ENCODE peak calls at places on chromosomes 1 and 21, in ten cellular contexts. One of them, this sample, is unnamed.
A peak's percentile ranks its signal among the peaks of the same experiment; 100 is the strongest.

GRCh38 chr1:51574796-51575195 is 42.1 kb upstream of the OSBPL9 start:
- DNase-seq in NCI-H1694: no peak
- DNase-seq in GM23338: no peak
- DNase-seq in stimulated activated CD4-positive, alpha-beta T cell treated with anti-CD3 and anti-CD28 coated beads, Interleukin-1b, Interleukin-23, amount 100 ng/mL, for 4 hours: no peak
- DNase-seq in naive thymus-derived CD8-positive, alpha-beta T cell: no peak
- DNase-seq in osteocyte: no peak
- DNase-seq in activated T-cell treated with anti-CD3 and anti-CD28 coated beads, Interleukin-2, amount 50 U/mL, for 24 hours: no peak
- DNase-seq in foreskin fibroblast: no peak
- DNase-seq in HT-29: no peak
- DNase-seq in choroid plexus epithelial cell: no peak
- DNase-seq in this sample: no peak

GRCh38 chr1:200317236-200317635 is 92.6 kb downstream of the ZNF281 start:
- DNase-seq in foreskin fibroblast: peak; percentile 52
- DNase-seq in choroid plexus epithelial cell: peak; percentile 23
- DNase-seq in osteocyte: no peak
- DNase-seq in GM23338: no peak
- DNase-seq in stimulated activated CD4-positive, alpha-beta T cell treated with anti-CD3 and anti-CD28 coated beads, Interleukin-1b, Interleukin-23, amount 100 ng/mL, for 4 hours: no peak
- DNase-seq in activated T-cell treated with anti-CD3 and anti-CD28 coated beads, Interleukin-2, amount 50 U/mL, for 24 hours: no peak
- DNase-seq in naive thymus-derived CD8-positive, alpha-beta T cell: no peak
- DNase-seq in NCI-H1694: no peak
- DNase-seq in HT-29: no peak
- DNase-seq in this sample: no peak

GRCh38 chr21:32112194-32112593 is 166.7 kb downstream of the MIS18A start:
- DNase-seq in HT-29: no peak
- DNase-seq in stimulated activated CD4-positive, alpha-beta T cell treated with anti-CD3 and anti-CD28 coated beads, Interleukin-1b, Interleukin-23, amount 100 ng/mL, for 4 hours: no peak
- DNase-seq in choroid plexus epithelial cell: no peak
- DNase-seq in NCI-H1694: no peak
- DNase-seq in GM23338: no peak
- DNase-seq in activated T-cell treated with anti-CD3 and anti-CD28 coated beads, Interleukin-2, amount 50 U/mL, for 24 hours: no peak
- DNase-seq in naive thymus-derived CD8-positive, alpha-beta T cell: no peak
- DNase-seq in foreskin fibroblast: no peak
- DNase-seq in osteocyte: no peak
- DNase-seq in this sample: no peak

GRCh38 chr21:21084179-21084578 is 86.0 kb downstream of the NCAM2 start:
- DNase-seq in choroid plexus epithelial cell: peak; percentile 80
- DNase-seq in GM23338: no peak
- DNase-seq in stimulated activated CD4-positive, alpha-beta T cell treated with anti-CD3 and anti-CD28 coated beads, Interleukin-1b, Interleukin-23, amount 100 ng/mL, for 4 hours: no peak
- DNase-seq in foreskin fibroblast: no peak
- DNase-seq in HT-29: no peak
- DNase-seq in osteocyte: no peak
- DNase-seq in activated T-cell treated with anti-CD3 and anti-CD28 coated beads, Interleukin-2, amount 50 U/mL, for 24 hours: no peak
- DNase-seq in NCI-H1694: no peak
- DNase-seq in naive thymus-derived CD8-positive, alpha-beta T cell: no peak
- DNase-seq in this sample: no peak

GRCh38 chr1:9753121-9753531 is 70.6 kb downstream of the CLSTN1 start:
- DNase-seq in NCI-H1694: peak; percentile 29
- DNase-seq in GM23338: no peak
- DNase-seq in osteocyte: no peak
- DNase-seq in stimulated activated CD4-positive, alpha-beta T cell treated with anti-CD3 and anti-CD28 coated beads, Interleukin-1b, Interleukin-23, amount 100 ng/mL, for 4 hours: no peak
- DNase-seq in HT-29: no peak
- DNase-seq in choroid plexus epithelial cell: peak; percentile 91
- DNase-seq in naive thymus-derived CD8-positive, alpha-beta T cell: no peak
- DNase-seq in foreskin fibroblast: peak; percentile 68
- DNase-seq in activated T-cell treated with anti-CD3 and anti-CD28 coated beads, Interleukin-2, amount 50 U/mL, for 24 hours: no peak
- DNase-seq in this sample: no peak

GRCh38 chr1:153587314-153587713 is 21.7 kb upstream of the S100A2 start:
- DNase-seq in GM23338: no peak
- DNase-seq in osteocyte: no peak
- DNase-seq in stimulated activated CD4-positive, alpha-beta T cell treated with anti-CD3 and anti-CD28 coated beads, Interleukin-1b, Interleukin-23, amount 100 ng/mL, for 4 hours: no peak
- DNase-seq in activated T-cell treated with anti-CD3 and anti-CD28 coated beads, Interleukin-2, amount 50 U/mL, for 24 hours: no peak
- DNase-seq in choroid plexus epithelial cell: no peak
- DNase-seq in naive thymus-derived CD8-positive, alpha-beta T cell: no peak
- DNase-seq in HT-29: no peak
- DNase-seq in NCI-H1694: no peak
- DNase-seq in foreskin fibroblast: no peak
- DNase-seq in this sample: no peak

GRCh38 chr21:34965200-34966174 is 83.6 kb downstream of the RUNX1 start:
- DNase-seq in stimulated activated CD4-positive, alpha-beta T cell treated with anti-CD3 and anti-CD28 coated beads, Interleukin-1b, Interleukin-23, amount 100 ng/mL, for 4 hours: no peak
- DNase-seq in HT-29: no peak
- DNase-seq in activated T-cell treated with anti-CD3 and anti-CD28 coated beads, Interleukin-2, amount 50 U/mL, for 24 hours: no peak
- DNase-seq in NCI-H1694: no peak
- DNase-seq in naive thymus-derived CD8-positive, alpha-beta T cell: no peak
- DNase-seq in choroid plexus epithelial cell: peak; percentile 42
- DNase-seq in GM23338: no peak
- DNase-seq in osteocyte: no peak
- DNase-seq in foreskin fibroblast: peak; percentile 75
- DNase-seq in this sample: no peak

GRCh38 chr1:58782308-58783089 is 1.3 kb downstream of the JUN start:
- DNase-seq in naive thymus-derived CD8-positive, alpha-beta T cell: peak; percentile 65
- DNase-seq in osteocyte: peak; percentile 86
- DNase-seq in activated T-cell treated with anti-CD3 and anti-CD28 coated beads, Interleukin-2, amount 50 U/mL, for 24 hours: peak; percentile 78
- DNase-seq in choroid plexus epithelial cell: peak; percentile 58
- DNase-seq in NCI-H1694: peak; percentile 47
- DNase-seq in HT-29: peak; percentile 45
- DNase-seq in foreskin fibroblast: no peak
- DNase-seq in stimulated activated CD4-positive, alpha-beta T cell treated with anti-CD3 and anti-CD28 coated beads, Interleukin-1b, Interleukin-23, amount 100 ng/mL, for 4 hours: peak; percentile 39
- DNase-seq in GM23338: peak; percentile 64
- DNase-seq in this sample: peak; percentile 67

GRCh38 chr1:200180821-200181220 is 153.3 kb downstream of the NR5A2 start:
- DNase-seq in choroid plexus epithelial cell: peak; percentile 17
- DNase-seq in HT-29: no peak
- DNase-seq in stimulated activated CD4-positive, alpha-beta T cell treated with anti-CD3 and anti-CD28 coated beads, Interleukin-1b, Interleukin-23, amount 100 ng/mL, for 4 hours: no peak
- DNase-seq in osteocyte: no peak
- DNase-seq in foreskin fibroblast: peak; percentile 83
- DNase-seq in NCI-H1694: no peak
- DNase-seq in activated T-cell treated with anti-CD3 and anti-CD28 coated beads, Interleukin-2, amount 50 U/mL, for 24 hours: no peak
- DNase-seq in GM23338: no peak
- DNase-seq in naive thymus-derived CD8-positive, alpha-beta T cell: no peak
- DNase-seq in this sample: no peak

GRCh38 chr1:39144943-39145650 is 59.4 kb upstream of the MACF1 start:
- DNase-seq in activated T-cell treated with anti-CD3 and anti-CD28 coated beads, Interleukin-2, amount 50 U/mL, for 24 hours: no peak
- DNase-seq in HT-29: no peak
- DNase-seq in osteocyte: no peak
- DNase-seq in GM23338: no peak
- DNase-seq in naive thymus-derived CD8-positive, alpha-beta T cell: no peak
- DNase-seq in NCI-H1694: no peak
- DNase-seq in stimulated activated CD4-positive, alpha-beta T cell treated with anti-CD3 and anti-CD28 coated beads, Interleukin-1b, Interleukin-23, amount 100 ng/mL, for 4 hours: no peak
- DNase-seq in foreskin fibroblast: no peak
- DNase-seq in choroid plexus epithelial cell: no peak
- DNase-seq in this sample: no peak

GRCh38 chr21:34670220-34670961 is 1.6 kb downstream of the CLIC6 start:
- DNase-seq in naive thymus-derived CD8-positive, alpha-beta T cell: no peak
- DNase-seq in foreskin fibroblast: no peak
- DNase-seq in GM23338: peak; percentile 70
- DNase-seq in activated T-cell treated with anti-CD3 and anti-CD28 coated beads, Interleukin-2, amount 50 U/mL, for 24 hours: peak; percentile 38
- DNase-seq in NCI-H1694: no peak
- DNase-seq in osteocyte: peak; percentile 83
- DNase-seq in HT-29: no peak
- DNase-seq in stimulated activated CD4-positive, alpha-beta T cell treated with anti-CD3 and anti-CD28 coated beads, Interleukin-1b, Interleukin-23, amount 100 ng/mL, for 4 hours: no peak
- DNase-seq in choroid plexus epithelial cell: no peak
- DNase-seq in this sample: no peak

GRCh38 chr1:224707849-224708725 is 92.0 kb downstream of the CNIH3 start:
- DNase-seq in NCI-H1694: no peak
- DNase-seq in foreskin fibroblast: peak; percentile 83
- DNase-seq in activated T-cell treated with anti-CD3 and anti-CD28 coated beads, Interleukin-2, amount 50 U/mL, for 24 hours: no peak
- DNase-seq in GM23338: no peak
- DNase-seq in naive thymus-derived CD8-positive, alpha-beta T cell: no peak
- DNase-seq in HT-29: no peak
- DNase-seq in choroid plexus epithelial cell: peak; percentile 49
- DNase-seq in stimulated activated CD4-positive, alpha-beta T cell treated with anti-CD3 and anti-CD28 coated beads, Interleukin-1b, Interleukin-23, amount 100 ng/mL, for 4 hours: no peak
- DNase-seq in osteocyte: no peak
- DNase-seq in this sample: no peak

GRCh38 chr1:30929135-30929889 is 20.8 kb upstream of the SDC3 start:
- DNase-seq in activated T-cell treated with anti-CD3 and anti-CD28 coated beads, Interleukin-2, amount 50 U/mL, for 24 hours: peak; percentile 58
- DNase-seq in HT-29: peak; percentile 57
- DNase-seq in stimulated activated CD4-positive, alpha-beta T cell treated with anti-CD3 and anti-CD28 coated beads, Interleukin-1b, Interleukin-23, amount 100 ng/mL, for 4 hours: peak; percentile 46
- DNase-seq in naive thymus-derived CD8-positive, alpha-beta T cell: peak; percentile 46
- DNase-seq in foreskin fibroblast: peak; percentile 33
- DNase-seq in osteocyte: no peak
- DNase-seq in choroid plexus epithelial cell: peak; percentile 58
- DNase-seq in GM23338: peak; percentile 83
- DNase-seq in NCI-H1694: peak; percentile 28
- DNase-seq in this sample: peak; percentile 4

GRCh38 chr1:27144920-27145661 is 9.8 kb downstream of the SLC9A1 start:
- DNase-seq in HT-29: no peak
- DNase-seq in naive thymus-derived CD8-positive, alpha-beta T cell: no peak
- DNase-seq in osteocyte: no peak
- DNase-seq in foreskin fibroblast: peak; percentile 50
- DNase-seq in stimulated activated CD4-positive, alpha-beta T cell treated with anti-CD3 and anti-CD28 coated beads, Interleukin-1b, Interleukin-23, amount 100 ng/mL, for 4 hours: no peak
- DNase-seq in choroid plexus epithelial cell: peak; percentile 76
- DNase-seq in GM23338: peak; percentile 50
- DNase-seq in activated T-cell treated with anti-CD3 and anti-CD28 coated beads, Interleukin-2, amount 50 U/mL, for 24 hours: no peak
- DNase-seq in NCI-H1694: no peak
- DNase-seq in this sample: no peak

GRCh38 chr1:97903626-97904025 is 17.2 kb downstream of the DPYD start:
- DNase-seq in stimulated activated CD4-positive, alpha-beta T cell treated with anti-CD3 and anti-CD28 coated beads, Interleukin-1b, Interleukin-23, amount 100 ng/mL, for 4 hours: no peak
- DNase-seq in osteocyte: no peak
- DNase-seq in activated T-cell treated with anti-CD3 and anti-CD28 coated beads, Interleukin-2, amount 50 U/mL, for 24 hours: no peak
- DNase-seq in naive thymus-derived CD8-positive, alpha-beta T cell: no peak
- DNase-seq in foreskin fibroblast: peak; percentile 17
- DNase-seq in NCI-H1694: no peak
- DNase-seq in GM23338: no peak
- DNase-seq in HT-29: no peak
- DNase-seq in choroid plexus epithelial cell: peak; percentile 68
- DNase-seq in this sample: no peak

GRCh38 chr1:62989497-62989896 is 205.6 kb downstream of the ATG4C start:
- DNase-seq in osteocyte: no peak
- DNase-seq in HT-29: no peak
- DNase-seq in activated T-cell treated with anti-CD3 and anti-CD28 coated beads, Interleukin-2, amount 50 U/mL, for 24 hours: no peak
- DNase-seq in choroid plexus epithelial cell: peak; percentile 3
- DNase-seq in NCI-H1694: peak; percentile 16
- DNase-seq in GM23338: peak; percentile 62
- DNase-seq in naive thymus-derived CD8-positive, alpha-beta T cell: no peak
- DNase-seq in foreskin fibroblast: no peak
- DNase-seq in stimulated activated CD4-positive, alpha-beta T cell treated with anti-CD3 and anti-CD28 coated beads, Interleukin-1b, Interleukin-23, amount 100 ng/mL, for 4 hours: no peak
- DNase-seq in this sample: no peak

GRCh38 chr1:173330149-173330951 is 123.2 kb upstream of the TNFSF4 start:
- DNase-seq in GM23338: no peak
- DNase-seq in choroid plexus epithelial cell: peak; percentile 81
- DNase-seq in osteocyte: no peak
- DNase-seq in HT-29: no peak
- DNase-seq in foreskin fibroblast: peak; percentile 59
- DNase-seq in stimulated activated CD4-positive, alpha-beta T cell treated with anti-CD3 and anti-CD28 coated beads, Interleukin-1b, Interleukin-23, amount 100 ng/mL, for 4 hours: no peak
- DNase-seq in naive thymus-derived CD8-positive, alpha-beta T cell: no peak
- DNase-seq in NCI-H1694: no peak
- DNase-seq in activated T-cell treated with anti-CD3 and anti-CD28 coated beads, Interleukin-2, amount 50 U/mL, for 24 hours: no peak
- DNase-seq in this sample: no peak

GRCh38 chr1:38266197-38266520 is 219.6 kb upstream of the POU3F1 start:
- DNase-seq in foreskin fibroblast: no peak
- DNase-seq in osteocyte: no peak
- DNase-seq in GM23338: no peak
- DNase-seq in NCI-H1694: no peak
- DNase-seq in HT-29: peak; percentile 41
- DNase-seq in activated T-cell treated with anti-CD3 and anti-CD28 coated beads, Interleukin-2, amount 50 U/mL, for 24 hours: no peak
- DNase-seq in choroid plexus epithelial cell: no peak
- DNase-seq in naive thymus-derived CD8-positive, alpha-beta T cell: no peak
- DNase-seq in stimulated activated CD4-positive, alpha-beta T cell treated with anti-CD3 and anti-CD28 coated beads, Interleukin-1b, Interleukin-23, amount 100 ng/mL, for 4 hours: no peak
- DNase-seq in this sample: no peak

GRCh38 chr1:15578921-15579682 is 5.7 kb downstream of the AGMAT start:
- DNase-seq in stimulated activated CD4-positive, alpha-beta T cell treated with anti-CD3 and anti-CD28 coated beads, Interleukin-1b, Interleukin-23, amount 100 ng/mL, for 4 hours: peak; percentile 15
- DNase-seq in foreskin fibroblast: no peak
- DNase-seq in naive thymus-derived CD8-positive, alpha-beta T cell: peak; percentile 48
- DNase-seq in activated T-cell treated with anti-CD3 and anti-CD28 coated beads, Interleukin-2, amount 50 U/mL, for 24 hours: peak; percentile 50
- DNase-seq in GM23338: no peak
- DNase-seq in HT-29: no peak
- DNase-seq in choroid plexus epithelial cell: no peak
- DNase-seq in NCI-H1694: no peak
- DNase-seq in osteocyte: no peak
- DNase-seq in this sample: no peak

GRCh38 chr1:66764994-66765578 is 12.8 kb downstream of the DYNLT5 start:
- DNase-seq in NCI-H1694: peak; percentile 66
- DNase-seq in naive thymus-derived CD8-positive, alpha-beta T cell: peak; percentile 51
- DNase-seq in osteocyte: no peak
- DNase-seq in GM23338: peak; percentile 40
- DNase-seq in HT-29: peak; percentile 66
- DNase-seq in activated T-cell treated with anti-CD3 and anti-CD28 coated beads, Interleukin-2, amount 50 U/mL, for 24 hours: no peak
- DNase-seq in stimulated activated CD4-positive, alpha-beta T cell treated with anti-CD3 and anti-CD28 coated beads, Interleukin-1b, Interleukin-23, amount 100 ng/mL, for 4 hours: peak; percentile 56
- DNase-seq in foreskin fibroblast: peak; percentile 38
- DNase-seq in choroid plexus epithelial cell: peak; percentile 85
- DNase-seq in this sample: peak; percentile 10

GRCh38 chr1:203520315-203520714 is 26.4 kb downstream of the OPTC start:
- DNase-seq in osteocyte: no peak
- DNase-seq in foreskin fibroblast: peak; percentile 62
- DNase-seq in NCI-H1694: no peak
- DNase-seq in HT-29: no peak
- DNase-seq in GM23338: no peak
- DNase-seq in naive thymus-derived CD8-positive, alpha-beta T cell: no peak
- DNase-seq in choroid plexus epithelial cell: no peak
- DNase-seq in activated T-cell treated with anti-CD3 and anti-CD28 coated beads, Interleukin-2, amount 50 U/mL, for 24 hours: no peak
- DNase-seq in stimulated activated CD4-positive, alpha-beta T cell treated with anti-CD3 and anti-CD28 coated beads, Interleukin-1b, Interleukin-23, amount 100 ng/mL, for 4 hours: no peak
- DNase-seq in this sample: no peak

GRCh38 chr1:63713627-63714481 is 60.0 kb upstream of the ROR1 start:
- DNase-seq in foreskin fibroblast: peak; percentile 75
- DNase-seq in activated T-cell treated with anti-CD3 and anti-CD28 coated beads, Interleukin-2, amount 50 U/mL, for 24 hours: no peak
- DNase-seq in choroid plexus epithelial cell: peak; percentile 94
- DNase-seq in naive thymus-derived CD8-positive, alpha-beta T cell: no peak
- DNase-seq in HT-29: no peak
- DNase-seq in stimulated activated CD4-positive, alpha-beta T cell treated with anti-CD3 and anti-CD28 coated beads, Interleukin-1b, Interleukin-23, amount 100 ng/mL, for 4 hours: no peak
- DNase-seq in NCI-H1694: no peak
- DNase-seq in osteocyte: no peak
- DNase-seq in GM23338: no peak
- DNase-seq in this sample: no peak

GRCh38 chr21:44304846-44305245 is 5.0 kb downstream of the PFKL start:
- DNase-seq in GM23338: peak; percentile 62
- DNase-seq in osteocyte: no peak
- DNase-seq in naive thymus-derived CD8-positive, alpha-beta T cell: peak; percentile 43
- DNase-seq in stimulated activated CD4-positive, alpha-beta T cell treated with anti-CD3 and anti-CD28 coated beads, Interleukin-1b, Interleukin-23, amount 100 ng/mL, for 4 hours: peak; percentile 34
- DNase-seq in choroid plexus epithelial cell: peak; percentile 60
- DNase-seq in NCI-H1694: peak; percentile 69
- DNase-seq in activated T-cell treated with anti-CD3 and anti-CD28 coated beads, Interleukin-2, amount 50 U/mL, for 24 hours: peak; percentile 66
- DNase-seq in HT-29: peak; percentile 28
- DNase-seq in foreskin fibroblast: no peak
- DNase-seq in this sample: no peak

GRCh38 chr1:84069236-84069845 is 70.4 kb upstream of the TTLL7 start:
- DNase-seq in foreskin fibroblast: no peak
- DNase-seq in osteocyte: no peak
- DNase-seq in activated T-cell treated with anti-CD3 and anti-CD28 coated beads, Interleukin-2, amount 50 U/mL, for 24 hours: no peak
- DNase-seq in GM23338: peak; percentile 72
- DNase-seq in HT-29: no peak
- DNase-seq in NCI-H1694: peak; percentile 35
- DNase-seq in choroid plexus epithelial cell: no peak
- DNase-seq in stimulated activated CD4-positive, alpha-beta T cell treated with anti-CD3 and anti-CD28 coated beads, Interleukin-1b, Interleukin-23, amount 100 ng/mL, for 4 hours: no peak
- DNase-seq in naive thymus-derived CD8-positive, alpha-beta T cell: no peak
- DNase-seq in this sample: no peak

GRCh38 chr1:229817936-229818335 is 191.9 kb downstream of the URB2 start:
- DNase-seq in HT-29: no peak
- DNase-seq in stimulated activated CD4-positive, alpha-beta T cell treated with anti-CD3 and anti-CD28 coated beads, Interleukin-1b, Interleukin-23, amount 100 ng/mL, for 4 hours: no peak
- DNase-seq in GM23338: no peak
- DNase-seq in osteocyte: no peak
- DNase-seq in foreskin fibroblast: no peak
- DNase-seq in NCI-H1694: no peak
- DNase-seq in naive thymus-derived CD8-positive, alpha-beta T cell: no peak
- DNase-seq in activated T-cell treated with anti-CD3 and anti-CD28 coated beads, Interleukin-2, amount 50 U/mL, for 24 hours: no peak
- DNase-seq in choroid plexus epithelial cell: no peak
- DNase-seq in this sample: no peak

GRCh38 chr1:2344121-2344681 is 47.2 kb downstream of the MORN1 start:
- DNase-seq in GM23338: no peak
- DNase-seq in NCI-H1694: no peak
- DNase-seq in stimulated activated CD4-positive, alpha-beta T cell treated with anti-CD3 and anti-CD28 coated beads, Interleukin-1b, Interleukin-23, amount 100 ng/mL, for 4 hours: no peak
- DNase-seq in osteocyte: no peak
- DNase-seq in naive thymus-derived CD8-positive, alpha-beta T cell: no peak
- DNase-seq in foreskin fibroblast: no peak
- DNase-seq in HT-29: no peak
- DNase-seq in choroid plexus epithelial cell: no peak
- DNase-seq in activated T-cell treated with anti-CD3 and anti-CD28 coated beads, Interleukin-2, amount 50 U/mL, for 24 hours: no peak
- DNase-seq in this sample: no peak

GRCh38 chr1:17511188-17511587 is 28.3 kb upstream of the ARHGEF10L start:
- DNase-seq in stimulated activated CD4-positive, alpha-beta T cell treated with anti-CD3 and anti-CD28 coated beads, Interleukin-1b, Interleukin-23, amount 100 ng/mL, for 4 hours: no peak
- DNase-seq in activated T-cell treated with anti-CD3 and anti-CD28 coated beads, Interleukin-2, amount 50 U/mL, for 24 hours: no peak
- DNase-seq in NCI-H1694: no peak
- DNase-seq in choroid plexus epithelial cell: no peak
- DNase-seq in naive thymus-derived CD8-positive, alpha-beta T cell: no peak
- DNase-seq in foreskin fibroblast: no peak
- DNase-seq in osteocyte: no peak
- DNase-seq in HT-29: no peak
- DNase-seq in GM23338: no peak
- DNase-seq in this sample: no peak

GRCh38 chr1:5947978-5948680 is 44.1 kb downstream of the NPHP4 start:
- DNase-seq in HT-29: no peak
- DNase-seq in stimulated activated CD4-positive, alpha-beta T cell treated with anti-CD3 and anti-CD28 coated beads, Interleukin-1b, Interleukin-23, amount 100 ng/mL, for 4 hours: no peak
- DNase-seq in NCI-H1694: no peak
- DNase-seq in GM23338: no peak
- DNase-seq in foreskin fibroblast: no peak
- DNase-seq in choroid plexus epithelial cell: no peak
- DNase-seq in osteocyte: peak; percentile 68
- DNase-seq in naive thymus-derived CD8-positive, alpha-beta T cell: no peak
- DNase-seq in activated T-cell treated with anti-CD3 and anti-CD28 coated beads, Interleukin-2, amount 50 U/mL, for 24 hours: peak; percentile 8
- DNase-seq in this sample: no peak

This sample was measured in C1 segment of cervical spinal cord.